ENCODE peak calls at places on chromosomes 11 and 22, in eight cellular contexts. One of them, this sample, is unnamed.

GRCh38 chr22:30829901-30830550 is 135.4 kb downstream of the OSBP2 start:
- DNase-seq in heart left ventricle: no peak
- DNase-seq in neuronal stem cell: no peak
- DNase-seq in GM10248: no peak
- DNase-seq in stomach: peak; percentile 19
- DNase-seq in neural progenitor cell: no peak
- DNase-seq in anterior cingulate cortex: no peak
- DNase-seq in activated CD4-positive, alpha-beta T cell treated with anti-CD3 and anti-CD28 coated beads, Interleukin-2, amount 50 U/mL, for 1 hour: no peak
- DNase-seq in this sample: no peak

GRCh38 chr22:45127866-45128265 is 35.9 kb upstream of the NUP50 start:
- DNase-seq in heart left ventricle: no peak
- DNase-seq in neuronal stem cell: no peak
- DNase-seq in GM10248: no peak
- DNase-seq in stomach: no peak
- DNase-seq in neural progenitor cell: no peak
- DNase-seq in anterior cingulate cortex: no peak
- DNase-seq in activated CD4-positive, alpha-beta T cell treated with anti-CD3 and anti-CD28 coated beads, Interleukin-2, amount 50 U/mL, for 1 hour: no peak
- DNase-seq in this sample: no peak

GRCh38 chr11:116866774-116867455 is 29.5 kb upstream of the APOA1 start:
- DNase-seq in heart left ventricle: no peak
- DNase-seq in neuronal stem cell: no peak
- DNase-seq in GM10248: no peak
- DNase-seq in stomach: no peak
- DNase-seq in neural progenitor cell: no peak
- DNase-seq in anterior cingulate cortex: no peak
- DNase-seq in activated CD4-positive, alpha-beta T cell treated with anti-CD3 and anti-CD28 coated beads, Interleukin-2, amount 50 U/mL, for 1 hour: no peak
- DNase-seq in this sample: no peak

GRCh38 chr11:8332196-8332595 is 68.5 kb upstream of the LMO1 start:
- DNase-seq in heart left ventricle: no peak
- DNase-seq in neuronal stem cell: no peak
- DNase-seq in GM10248: peak; percentile 49
- DNase-seq in stomach: no peak
- DNase-seq in neural progenitor cell: no peak
- DNase-seq in anterior cingulate cortex: no peak
- DNase-seq in activated CD4-positive, alpha-beta T cell treated with anti-CD3 and anti-CD28 coated beads, Interleukin-2, amount 50 U/mL, for 1 hour: no peak
- DNase-seq in this sample: no peak

GRCh38 chr11:24697722-24698121 is 200.9 kb downstream of the LUZP2 start:
- DNase-seq in heart left ventricle: no peak
- DNase-seq in neuronal stem cell: no peak
- DNase-seq in GM10248: no peak
- DNase-seq in stomach: no peak
- DNase-seq in neural progenitor cell: no peak
- DNase-seq in anterior cingulate cortex: no peak
- DNase-seq in activated CD4-positive, alpha-beta T cell treated with anti-CD3 and anti-CD28 coated beads, Interleukin-2, amount 50 U/mL, for 1 hour: no peak
- DNase-seq in this sample: no peak

GRCh38 chr11:75133976-75134375 is 16.9 kb upstream of the SLCO2B1 start:
- DNase-seq in heart left ventricle: no peak
- DNase-seq in neuronal stem cell: peak; percentile 31
- DNase-seq in GM10248: no peak
- DNase-seq in stomach: no peak
- DNase-seq in neural progenitor cell: peak; percentile 56
- DNase-seq in anterior cingulate cortex: no peak
- DNase-seq in activated CD4-positive, alpha-beta T cell treated with anti-CD3 and anti-CD28 coated beads, Interleukin-2, amount 50 U/mL, for 1 hour: no peak
- DNase-seq in this sample: no peak

GRCh38 chr11:115550291-115551059 is 46.3 kb upstream of the CADM1 start:
- DNase-seq in heart left ventricle: no peak
- DNase-seq in neuronal stem cell: no peak
- DNase-seq in GM10248: no peak
- DNase-seq in stomach: no peak
- DNase-seq in neural progenitor cell: no peak
- DNase-seq in anterior cingulate cortex: no peak
- DNase-seq in activated CD4-positive, alpha-beta T cell treated with anti-CD3 and anti-CD28 coated beads, Interleukin-2, amount 50 U/mL, for 1 hour: no peak
- DNase-seq in this sample: peak; percentile 93

GRCh38 chr11:97973352-97973857 is 1047.3 kb upstream of the CNTN5 start:
- DNase-seq in heart left ventricle: no peak
- DNase-seq in neuronal stem cell: no peak
- DNase-seq in GM10248: no peak
- DNase-seq in stomach: no peak
- DNase-seq in neural progenitor cell: peak; percentile 16
- DNase-seq in anterior cingulate cortex: no peak
- DNase-seq in activated CD4-positive, alpha-beta T cell treated with anti-CD3 and anti-CD28 coated beads, Interleukin-2, amount 50 U/mL, for 1 hour: no peak
- DNase-seq in this sample: no peak

GRCh38 chr11:1637628-1638027 is 8.1 kb downstream of the KRTAP5-5 start:
- DNase-seq in heart left ventricle: no peak
- DNase-seq in neuronal stem cell: no peak
- DNase-seq in GM10248: no peak
- DNase-seq in stomach: no peak
- DNase-seq in neural progenitor cell: no peak
- DNase-seq in anterior cingulate cortex: no peak
- DNase-seq in activated CD4-positive, alpha-beta T cell treated with anti-CD3 and anti-CD28 coated beads, Interleukin-2, amount 50 U/mL, for 1 hour: no peak
- DNase-seq in this sample: no peak

GRCh38 chr11:15199693-15200092 is 85.0 kb downstream of the INSC start:
- DNase-seq in heart left ventricle: peak; percentile 56
- DNase-seq in neuronal stem cell: no peak
- DNase-seq in GM10248: no peak
- DNase-seq in stomach: peak; percentile 52
- DNase-seq in neural progenitor cell: no peak
- DNase-seq in anterior cingulate cortex: no peak
- DNase-seq in activated CD4-positive, alpha-beta T cell treated with anti-CD3 and anti-CD28 coated beads, Interleukin-2, amount 50 U/mL, for 1 hour: no peak
- DNase-seq in this sample: peak; percentile 48

GRCh38 chr11:108635106-108635505 is 29.8 kb upstream of the DDX10 start:
- DNase-seq in heart left ventricle: no peak
- DNase-seq in neuronal stem cell: no peak
- DNase-seq in GM10248: no peak
- DNase-seq in stomach: no peak
- DNase-seq in neural progenitor cell: no peak
- DNase-seq in anterior cingulate cortex: no peak
- DNase-seq in activated CD4-positive, alpha-beta T cell treated with anti-CD3 and anti-CD28 coated beads, Interleukin-2, amount 50 U/mL, for 1 hour: no peak
- DNase-seq in this sample: no peak

GRCh38 chr11:114166897-114167323 is 107.4 kb downstream of the ZBTB16 start:
- DNase-seq in heart left ventricle: no peak
- DNase-seq in neuronal stem cell: no peak
- DNase-seq in GM10248: no peak
- DNase-seq in stomach: no peak
- DNase-seq in neural progenitor cell: no peak
- DNase-seq in anterior cingulate cortex: no peak
- DNase-seq in activated CD4-positive, alpha-beta T cell treated with anti-CD3 and anti-CD28 coated beads, Interleukin-2, amount 50 U/mL, for 1 hour: no peak
- DNase-seq in this sample: no peak

GRCh38 chr11:47376543-47377371 is 1.6 kb downstream of the SPI1 start:
- DNase-seq in heart left ventricle: no peak
- DNase-seq in neuronal stem cell: no peak
- DNase-seq in GM10248: peak; percentile 68
- DNase-seq in stomach: no peak
- DNase-seq in neural progenitor cell: no peak
- DNase-seq in anterior cingulate cortex: no peak
- DNase-seq in activated CD4-positive, alpha-beta T cell treated with anti-CD3 and anti-CD28 coated beads, Interleukin-2, amount 50 U/mL, for 1 hour: no peak
- DNase-seq in this sample: peak; percentile 75

GRCh38 chr11:134339756-134340155 is 8.0 kb downstream of the GLB1L2 start:
- DNase-seq in heart left ventricle: no peak
- DNase-seq in neuronal stem cell: no peak
- DNase-seq in GM10248: no peak
- DNase-seq in stomach: no peak
- DNase-seq in neural progenitor cell: no peak
- DNase-seq in anterior cingulate cortex: no peak
- DNase-seq in activated CD4-positive, alpha-beta T cell treated with anti-CD3 and anti-CD28 coated beads, Interleukin-2, amount 50 U/mL, for 1 hour: no peak
- DNase-seq in this sample: no peak

GRCh38 chr11:57230797-57231538 is 6.1 kb downstream of the APLNR start:
- DNase-seq in heart left ventricle: no peak
- DNase-seq in neuronal stem cell: no peak
- DNase-seq in GM10248: no peak
- DNase-seq in stomach: no peak
- DNase-seq in neural progenitor cell: peak; percentile 27
- DNase-seq in anterior cingulate cortex: no peak
- DNase-seq in activated CD4-positive, alpha-beta T cell treated with anti-CD3 and anti-CD28 coated beads, Interleukin-2, amount 50 U/mL, for 1 hour: no peak
- DNase-seq in this sample: no peak

GRCh38 chr11:1924121-1924520 is 4.6 kb downstream of the TNNT3 start:
- DNase-seq in heart left ventricle: no peak
- DNase-seq in neuronal stem cell: no peak
- DNase-seq in GM10248: no peak
- DNase-seq in stomach: no peak
- DNase-seq in neural progenitor cell: no peak
- DNase-seq in anterior cingulate cortex: no peak
- DNase-seq in activated CD4-positive, alpha-beta T cell treated with anti-CD3 and anti-CD28 coated beads, Interleukin-2, amount 50 U/mL, for 1 hour: no peak
- DNase-seq in this sample: peak; percentile 45

GRCh38 chr11:69425895-69426544 is 55.4 kb upstream of the LINC01488 start:
- DNase-seq in heart left ventricle: peak; percentile 10
- DNase-seq in neuronal stem cell: no peak
- DNase-seq in GM10248: no peak
- DNase-seq in stomach: no peak
- DNase-seq in neural progenitor cell: no peak
- DNase-seq in anterior cingulate cortex: no peak
- DNase-seq in activated CD4-positive, alpha-beta T cell treated with anti-CD3 and anti-CD28 coated beads, Interleukin-2, amount 50 U/mL, for 1 hour: no peak
- DNase-seq in this sample: no peak

GRCh38 chr11:35304393-35304790 is 115.0 kb downstream of the SLC1A2 start:
- DNase-seq in heart left ventricle: no peak
- DNase-seq in neuronal stem cell: no peak
- DNase-seq in GM10248: no peak
- DNase-seq in stomach: no peak
- DNase-seq in neural progenitor cell: no peak
- DNase-seq in anterior cingulate cortex: no peak
- DNase-seq in activated CD4-positive, alpha-beta T cell treated with anti-CD3 and anti-CD28 coated beads, Interleukin-2, amount 50 U/mL, for 1 hour: no peak
- DNase-seq in this sample: no peak

This sample was measured in thyroid gland.